ENCODE peak calls at places on chromosomes 13 and 19, in four cellular contexts. One of them, this sample, is unnamed.

GRCh38 chr19:7748756-7749155 is 1.4 kb upstream of the CD209 start:
- DNase-seq in K562: no peak
- DNase-seq in HepG2: peak; percentile 14
- DNase-seq in HCT116: peak; percentile 50
- DNase-seq in this sample: no peak

GRCh38 chr19:42216653-42217521 is 590 bp downstream of the DEDD2 start:
- DNase-seq in K562: peak; percentile 80
- DNase-seq in HepG2: peak; percentile 15
- DNase-seq in HCT116: no peak
- DNase-seq in this sample: peak; percentile 86

GRCh38 chr13:53201454-53202225 is 173.0 kb downstream of the OLFM4 start:
- DNase-seq in K562: no peak
- DNase-seq in HepG2: no peak
- DNase-seq in HCT116: no peak
- DNase-seq in this sample: peak; percentile 90

GRCh38 chr13:109400625-109401257 is 385.6 kb downstream of the IRS2 start:
- DNase-seq in K562: no peak
- DNase-seq in HepG2: no peak
- DNase-seq in HCT116: no peak
- DNase-seq in this sample: peak; percentile 64

GRCh38 chr19:8363803-8364771 is at the start of gene ANGPTL4:
- DNase-seq in K562: peak; percentile 77
- DNase-seq in HepG2: no peak
- DNase-seq in HCT116: peak; percentile 63
- DNase-seq in this sample: peak; percentile 86

GRCh38 chr19:1773173-1773572 is 19.9 kb downstream of the ONECUT3 start:
- DNase-seq in K562: no peak
- DNase-seq in HepG2: no peak
- DNase-seq in HCT116: peak; percentile 83
- DNase-seq in this sample: no peak

GRCh38 chr13:48121733-48122132 is 26.8 kb upstream of the MED4 start:
- DNase-seq in K562: no peak
- DNase-seq in HepG2: no peak
- DNase-seq in HCT116: no peak
- DNase-seq in this sample: no peak

GRCh38 chr13:79799466-79799865 is 318.5 kb downstream of the NDFIP2 start:
- DNase-seq in K562: no peak
- DNase-seq in HepG2: no peak
- DNase-seq in HCT116: no peak
- DNase-seq in this sample: peak; percentile 70

GRCh38 chr19:33434090-33434885 is 60.8 kb downstream of the CEBPG start:
- DNase-seq in K562: no peak
- DNase-seq in HepG2: no peak
- DNase-seq in HCT116: no peak
- DNase-seq in this sample: no peak

GRCh38 chr19:35206379-35206778 is 22.2 kb downstream of the FAM187B start:
- DNase-seq in K562: no peak
- DNase-seq in HepG2: no peak
- DNase-seq in HCT116: no peak
- DNase-seq in this sample: no peak

GRCh38 chr19:52922841-52923781 is at the start of gene ZNF888:
- DNase-seq in K562: peak; percentile 91
- DNase-seq in HepG2: peak; percentile 69
- DNase-seq in HCT116: peak; percentile 59
- DNase-seq in this sample: peak; percentile 91

GRCh38 chr13:22836475-22836874 is 344.3 kb upstream of the SGCG start:
- DNase-seq in K562: no peak
- DNase-seq in HepG2: no peak
- DNase-seq in HCT116: no peak
- DNase-seq in this sample: no peak

GRCh38 chr19:53868892-53869804 is 1.5 kb downstream of the MYADM start:
- DNase-seq in K562: peak; percentile 94
- DNase-seq in HepG2: peak; percentile 82
- DNase-seq in HCT116: peak; percentile 61
- DNase-seq in this sample: peak; percentile 91

GRCh38 chr19:14090509-14091085 is at the start of gene SAMD1:
- DNase-seq in K562: peak; percentile 87
- DNase-seq in HepG2: peak; percentile 73
- DNase-seq in HCT116: peak; percentile 76
- DNase-seq in this sample: peak; percentile 95

GRCh38 chr13:44758595-44759221 is 182.6 kb upstream of the TSC22D1 start:
- DNase-seq in K562: no peak
- DNase-seq in HepG2: peak; percentile 22
- DNase-seq in HCT116: no peak
- DNase-seq in this sample: no peak

DNA sequence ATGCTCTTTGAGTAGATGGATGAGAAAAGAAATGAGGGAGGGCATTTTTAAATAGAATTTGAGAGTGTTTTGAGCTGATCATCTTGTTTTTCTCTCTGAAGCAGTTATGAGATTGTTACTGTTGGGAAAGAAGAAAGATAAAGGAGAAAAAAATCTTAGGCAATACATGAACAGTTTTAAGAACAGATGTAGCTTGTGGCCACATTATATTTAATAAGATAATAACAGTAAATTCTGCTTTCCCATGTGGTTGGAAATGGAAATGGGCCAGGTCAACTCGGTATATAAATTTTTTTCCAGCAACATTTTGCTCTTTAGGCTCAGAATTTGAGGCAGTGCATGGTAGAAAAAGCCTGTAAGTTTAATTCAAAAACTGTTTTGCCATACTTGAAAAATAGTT is 118.7 kb downstream of the POSTN start:
- DNase-seq in K562: no peak
- DNase-seq in HepG2: no peak
- DNase-seq in HCT116: no peak
- DNase-seq in this sample: no peak
- TF ChIP-seq RAD21 in K562: no peak
- TF ChIP-seq RAD21 in HepG2: no peak
- TF ChIP-seq RAD21 in HCT116: no peak
- TF ChIP-seq RAD21 in this sample: no peak

GRCh38 chr13:110714798-110715394 is 1.4 kb downstream of the ING1 start:
- DNase-seq in K562: no peak
- DNase-seq in HepG2: peak; percentile 20
- DNase-seq in HCT116: no peak
- DNase-seq in this sample: no peak
- TF ChIP-seq ELF1 in K562: no peak
- TF ChIP-seq ELF1 in HepG2: no peak
- TF ChIP-seq ELF1 in HCT116: no peak
- TF ChIP-seq ELF1 in this sample: no peak

DNA sequence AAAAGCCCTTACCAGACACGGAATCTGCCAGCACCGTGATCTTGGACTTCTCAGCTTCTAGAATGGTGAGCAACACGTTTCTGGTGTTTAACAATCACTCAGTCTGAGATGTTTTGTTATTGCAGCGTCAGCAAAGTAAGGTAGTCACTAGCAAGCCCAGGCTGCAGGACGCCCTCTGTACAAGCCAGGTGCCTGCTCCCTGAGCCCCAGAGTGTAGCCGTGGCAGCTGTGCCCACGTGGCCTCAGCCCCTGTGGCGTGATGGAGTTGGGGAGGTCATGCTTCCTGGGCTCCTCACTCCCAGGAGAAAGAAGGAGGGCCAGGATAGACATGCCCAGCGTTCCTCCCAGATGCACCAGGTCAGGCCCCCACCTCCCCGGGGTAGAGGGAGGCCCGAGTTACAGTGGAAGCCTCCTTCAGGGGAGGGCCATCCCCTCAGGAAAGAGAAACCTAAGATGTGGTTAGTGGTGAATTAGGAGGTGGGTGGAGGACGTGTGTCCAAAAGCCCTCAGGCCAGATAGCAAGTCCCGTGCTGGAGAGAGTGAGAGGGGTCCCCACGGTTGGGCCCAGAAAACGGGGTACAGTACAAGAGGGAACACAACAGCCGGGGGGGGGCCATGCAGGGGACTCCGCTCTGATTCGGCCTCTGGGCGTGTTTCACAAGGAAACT is 169.6 kb upstream of the SOX1 start:
- DNase-seq in K562: no peak
- DNase-seq in HepG2: no peak
- DNase-seq in HCT116: no peak
- DNase-seq in this sample: no peak
- TF ChIP-seq RAD21 in K562: no peak
- TF ChIP-seq RAD21 in HepG2: no peak
- TF ChIP-seq RAD21 in HCT116: no peak
- TF ChIP-seq RAD21 in this sample: no peak

GRCh38 chr19:50510121-50510670 is 795 bp downstream of the JOSD2 start:
- DNase-seq in K562: no peak
- DNase-seq in HepG2: no peak
- DNase-seq in HCT116: no peak
- DNase-seq in this sample: peak; percentile 76
- TF ChIP-seq ELF1 in K562: no peak
- TF ChIP-seq ELF1 in HepG2: no peak
- TF ChIP-seq ELF1 in HCT116: no peak
- TF ChIP-seq ELF1 in this sample: no peak

DNA sequence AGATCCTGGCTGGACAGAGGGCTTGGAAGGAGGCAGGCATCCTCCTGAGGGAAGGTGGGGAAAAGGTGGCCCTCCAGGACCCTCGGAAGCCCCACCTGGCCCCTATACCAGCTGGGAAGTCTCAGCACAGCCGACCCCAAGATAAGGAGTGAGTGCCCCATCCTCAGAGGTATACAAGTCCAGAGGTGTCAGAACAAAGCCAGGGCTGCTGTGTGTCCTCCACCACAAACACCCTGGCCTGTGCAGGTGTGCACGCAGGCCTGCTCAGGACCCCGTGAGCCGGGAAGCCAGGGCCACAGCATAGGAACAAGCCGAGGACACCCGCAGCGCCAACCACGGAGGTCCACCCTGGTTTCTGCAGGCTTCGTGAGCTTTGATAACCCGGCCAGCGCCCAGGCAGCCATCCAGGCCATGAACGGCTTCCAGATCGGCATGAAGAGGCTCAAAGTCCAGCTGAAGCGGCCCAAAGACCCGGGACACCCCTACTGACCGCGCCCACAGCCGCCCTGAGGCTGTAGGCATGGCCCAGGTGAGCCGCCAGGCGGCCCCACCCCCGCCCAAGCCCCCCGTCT is 68.6 kb downstream of the CELF5 start:
- DNase-seq in K562: no peak
- DNase-seq in HepG2: peak; percentile 39
- DNase-seq in HCT116: no peak
- DNase-seq in this sample: peak; percentile 10
- TF ChIP-seq RAD21 in K562: no peak
- TF ChIP-seq RAD21 in HepG2: no peak
- TF ChIP-seq RAD21 in HCT116: no peak
- TF ChIP-seq RAD21 in this sample: no peak